ENCODE peak calls at places on chromosomes 7 and 10, in nine cellular contexts. N, A, B, Z, S, O, X, H and T are unnamed samples.

GRCh38 chr10:22505923-22506685 is 160.8 kb downstream of the SPAG6 start:
- DNase-seq in Z (no peak), N (no peak), A (no peak), O (no peak), H (peak; percentile 12), X (peak; percentile 21), B (no peak), S (no peak), T (no peak)

GRCh38 chr10:36494386-36494785 is 631.0 kb upstream of the ANKRD30A start:
- DNase-seq in H (peak; percentile 51), A (no peak), Z (peak; percentile 62), B (no peak), O (no peak), X (peak; percentile 83), N (no peak), S (peak; percentile 51), T (no peak)

GRCh38 chr7:33487998-33488682 is 358.8 kb downstream of the BBS9 start:
- DNase-seq in O (no peak), N (no peak), H (no peak), B (no peak), X (no peak), A (no peak), Z (no peak), S (no peak), T (no peak)

GRCh38 chr7:90303241-90303640 is 17.9 kb downstream of the FAM237B start:
- DNase-seq in O (no peak), S (no peak), X (no peak), A (no peak), H (no peak), B (no peak), N (no peak), Z (no peak), T (no peak)

GRCh38 chr7:36062159-36062815 is 90.8 kb upstream of the EEPD1 start:
- DNase-seq in O (no peak), N (no peak), X (no peak), B (no peak), A (no peak), S (no peak), Z (no peak), H (no peak), T (no peak)

GRCh38 chr10:20714979-20715378 is 182.1 kb downstream of the NEBL start:
- DNase-seq in S (no peak), O (no peak), A (no peak), B (no peak), H (no peak), Z (no peak), N (no peak), X (no peak), T (no peak)

GRCh38 chr7:155193716-155194115 is 104.0 kb upstream of the INSIG1 start:
- DNase-seq in S (no peak), Z (no peak), O (no peak), X (no peak), N (peak; percentile 18), H (no peak), B (no peak), A (no peak), T (no peak)

GRCh38 chr10:43140414-43140813 is 2.2 kb downstream of the CSGALNACT2 start:
- DNase-seq in N (no peak), Z (peak; percentile 27), B (no peak), O (no peak), S (peak; percentile 79), X (peak; percentile 92), H (peak; percentile 81), A (no peak), T (no peak)

GRCh38 chr7:26284995-26285632 is 6.5 kb upstream of the SNX10 start:
- DNase-seq in A (no peak), Z (no peak), N (no peak), H (no peak), S (peak; percentile 33), O (no peak), B (no peak), X (peak; percentile 15), T (no peak)

GRCh38 chr7:82375713-82376112 is 67.9 kb downstream of the CACNA2D1 start:
- DNase-seq in S (no peak), Z (no peak), H (no peak), N (no peak), B (peak; percentile 89), X (no peak), O (no peak), A (no peak), T (no peak)

GRCh38 chr7:124643196-124643850 is 122.3 kb downstream of the GPR37 start:
- DNase-seq in X (no peak), B (no peak), A (no peak), Z (no peak), H (no peak), O (no peak), N (no peak), S (no peak), T (no peak)

GRCh38 chr7:3267928-3268690 is 32.9 kb upstream of the SDK1 start:
- DNase-seq in H (peak; percentile 38), O (no peak), S (peak; percentile 82), X (peak; percentile 9), B (peak; percentile 61), Z (peak; percentile 86), N (no peak), A (no peak), T (peak; percentile 58)

GRCh38 chr10:108427081-108427480 is 1262.6 kb upstream of the SORCS1 start:
- DNase-seq in A (no peak), B (no peak), S (no peak), Z (no peak), H (no peak), N (no peak), X (no peak), O (no peak), T (no peak)

GRCh38 chr7:120043250-120043649 is 229.7 kb upstream of the KCND2 start:
- DNase-seq in X (no peak), A (no peak), O (no peak), N (no peak), B (no peak), H (no peak), Z (no peak), S (no peak), T (no peak)

GRCh38 chr10:113273151-113273876 is 279.5 kb upstream of the HABP2 start:
- DNase-seq in N (no peak), B (no peak), A (peak; percentile 26), O (no peak), S (no peak), H (no peak), Z (no peak), X (no peak), T (no peak)

GRCh38 chr10:12782537-12782936 is 219.0 kb downstream of the CCDC3 start:
- DNase-seq in X (no peak), N (no peak), A (peak; percentile 68), O (no peak), S (peak; percentile 61), Z (peak; percentile 58), B (peak; percentile 56), H (peak; percentile 26), T (no peak)